ENCODE peak calls at places on chromosome 21, in four cellular contexts. One of them, this sample, is unnamed.

GRCh38 chr21:39934895-39935294 is 67.7 kb downstream of the PCP4 start:
- DNase-seq in spleen: no peak
- DNase-seq in stimulated activated CD4-positive, alpha-beta T cell treated with anti-CD3 and anti-CD28 coated beads, Interleukin-4, amount 100 ng/mL, for 4 hours: no peak
- DNase-seq in hypothalamus: no peak
- DNase-seq in this sample: no peak

GRCh38 chr21:29228306-29228705 is 70.4 kb upstream of the BACH1 start:
- DNase-seq in hypothalamus: no peak
- DNase-seq in stimulated activated CD4-positive, alpha-beta T cell treated with anti-CD3 and anti-CD28 coated beads, Interleukin-4, amount 100 ng/mL, for 4 hours: no peak
- DNase-seq in spleen: no peak
- DNase-seq in this sample: no peak

GRCh38 chr21:38310619-38311018 is 53.8 kb downstream of the KCNJ15 start:
- DNase-seq in spleen: no peak
- DNase-seq in hypothalamus: no peak
- DNase-seq in stimulated activated CD4-positive, alpha-beta T cell treated with anti-CD3 and anti-CD28 coated beads, Interleukin-4, amount 100 ng/mL, for 4 hours: no peak
- DNase-seq in this sample: no peak

GRCh38 chr21:38258803-38259485 is 2.2 kb downstream of the KCNJ15 start:
- DNase-seq in stimulated activated CD4-positive, alpha-beta T cell treated with anti-CD3 and anti-CD28 coated beads, Interleukin-4, amount 100 ng/mL, for 4 hours: no peak
- DNase-seq in spleen: no peak
- DNase-seq in hypothalamus: no peak
- DNase-seq in this sample: no peak

GRCh38 chr21:25421327-25422028 is 185.8 kb downstream of the MRPL39 start:
- DNase-seq in spleen: no peak
- DNase-seq in stimulated activated CD4-positive, alpha-beta T cell treated with anti-CD3 and anti-CD28 coated beads, Interleukin-4, amount 100 ng/mL, for 4 hours: peak
- DNase-seq in hypothalamus: no peak
- DNase-seq in this sample: peak

GRCh38 chr21:39788383-39788782 is 43.4 kb downstream of the IGSF5 start:
- DNase-seq in hypothalamus: peak
- DNase-seq in stimulated activated CD4-positive, alpha-beta T cell treated with anti-CD3 and anti-CD28 coated beads, Interleukin-4, amount 100 ng/mL, for 4 hours: no peak
- DNase-seq in spleen: peak
- DNase-seq in this sample: no peak

GRCh38 chr21:26736449-26736848 is 108.8 kb downstream of the ADAMTS1 start:
- DNase-seq in hypothalamus: no peak
- DNase-seq in stimulated activated CD4-positive, alpha-beta T cell treated with anti-CD3 and anti-CD28 coated beads, Interleukin-4, amount 100 ng/mL, for 4 hours: no peak
- DNase-seq in spleen: no peak
- DNase-seq in this sample: no peak

GRCh38 chr21:42466700-42467612 is 29.1 kb downstream of the RSPH1 start:
- DNase-seq in stimulated activated CD4-positive, alpha-beta T cell treated with anti-CD3 and anti-CD28 coated beads, Interleukin-4, amount 100 ng/mL, for 4 hours: no peak
- DNase-seq in spleen: no peak
- DNase-seq in hypothalamus: no peak
- DNase-seq in this sample: no peak

GRCh38 chr21:33324311-33325221 is at the start of gene IFNAR1:
- DNase-seq in spleen: peak
- DNase-seq in hypothalamus: peak
- DNase-seq in stimulated activated CD4-positive, alpha-beta T cell treated with anti-CD3 and anti-CD28 coated beads, Interleukin-4, amount 100 ng/mL, for 4 hours: peak
- DNase-seq in this sample: peak

GRCh38 chr21:45138199-45139002 is 64.0 kb downstream of the ADARB1 start:
- DNase-seq in hypothalamus: peak
- DNase-seq in stimulated activated CD4-positive, alpha-beta T cell treated with anti-CD3 and anti-CD28 coated beads, Interleukin-4, amount 100 ng/mL, for 4 hours: peak
- DNase-seq in spleen: peak
- DNase-seq in this sample: peak

GRCh38 chr21:39347537-39347936 is 1.4 kb downstream of the HMGN1 start:
- DNase-seq in spleen: no peak
- DNase-seq in hypothalamus: no peak
- DNase-seq in stimulated activated CD4-positive, alpha-beta T cell treated with anti-CD3 and anti-CD28 coated beads, Interleukin-4, amount 100 ng/mL, for 4 hours: no peak
- DNase-seq in this sample: no peak

GRCh38 chr21:36790616-36791015 is 91.7 kb downstream of the SIM2 start:
- DNase-seq in spleen: no peak
- DNase-seq in stimulated activated CD4-positive, alpha-beta T cell treated with anti-CD3 and anti-CD28 coated beads, Interleukin-4, amount 100 ng/mL, for 4 hours: no peak
- DNase-seq in hypothalamus: no peak
- DNase-seq in this sample: no peak

GRCh38 chr21:42317341-42317741 is 2.1 kb upstream of the TFF3 start:
- DNase-seq in hypothalamus: no peak
- DNase-seq in stimulated activated CD4-positive, alpha-beta T cell treated with anti-CD3 and anti-CD28 coated beads, Interleukin-4, amount 100 ng/mL, for 4 hours: no peak
- DNase-seq in spleen: no peak
- DNase-seq in this sample: no peak

GRCh38 chr21:15894596-15894995 is 164.8 kb downstream of the USP25 start:
- DNase-seq in hypothalamus: no peak
- DNase-seq in spleen: no peak
- DNase-seq in stimulated activated CD4-positive, alpha-beta T cell treated with anti-CD3 and anti-CD28 coated beads, Interleukin-4, amount 100 ng/mL, for 4 hours: no peak
- DNase-seq in this sample: no peak

GRCh38 chr21:28442624-28443023 is 550.1 kb downstream of the LTN1 start:
- DNase-seq in hypothalamus: no peak
- DNase-seq in spleen: no peak
- DNase-seq in stimulated activated CD4-positive, alpha-beta T cell treated with anti-CD3 and anti-CD28 coated beads, Interleukin-4, amount 100 ng/mL, for 4 hours: no peak
- DNase-seq in this sample: no peak

GRCh38 chr21:44454747-44455523 is at the start of gene LRRC3:
- DNase-seq in hypothalamus: no peak
- DNase-seq in stimulated activated CD4-positive, alpha-beta T cell treated with anti-CD3 and anti-CD28 coated beads, Interleukin-4, amount 100 ng/mL, for 4 hours: peak
- DNase-seq in spleen: peak
- DNase-seq in this sample: peak

GRCh38 chr21:45487161-45487806 is 55.0 kb downstream of the SLC19A1 start:
- DNase-seq in hypothalamus: no peak
- DNase-seq in stimulated activated CD4-positive, alpha-beta T cell treated with anti-CD3 and anti-CD28 coated beads, Interleukin-4, amount 100 ng/mL, for 4 hours: no peak
- DNase-seq in spleen: no peak
- DNase-seq in this sample: no peak

GRCh38 chr21:16570196-16570595 is 840.4 kb downstream of the USP25 start:
- DNase-seq in stimulated activated CD4-positive, alpha-beta T cell treated with anti-CD3 and anti-CD28 coated beads, Interleukin-4, amount 100 ng/mL, for 4 hours: no peak
- DNase-seq in hypothalamus: no peak
- DNase-seq in spleen: no peak
- DNase-seq in this sample: no peak